ENCODE peak calls at places on chromosome 12, in six cellular contexts. H, P, C, W, J and X are unnamed samples. For H3K36me3, the result is how much of the 10 kb centered on the place peaks cover.

GRCh38 chr12:99253068-99253467 is 394.5 kb upstream of the GARIN6 start:
- DNase-seq in H (no peak), P (no peak), C (no peak), W (no peak), J (no peak), X (no peak)

GRCh38 chr12:65156366-65156831 is 13.0 kb upstream of the LEMD3 start:
- DNase-seq in H (no peak), P (no peak), C (peak), W (no peak), J (no peak), X (no peak)

GRCh38 chr12:54230555-54230954 is 41.8 kb upstream of the SMUG1 start:
- DNase-seq in H (no peak), P (no peak), C (no peak), W (no peak), J (no peak), X (no peak)

GRCh38 chr12:89552376-89552775 is 26.5 kb upstream of the POC1B start:
- DNase-seq in H (no peak), P (no peak), C (peak), W (no peak), J (no peak), X (no peak)

GRCh38 chr12:22350817-22351371 is 16.4 kb upstream of the ST8SIA1 start:
- DNase-seq in H (no peak), P (no peak), C (no peak), W (no peak), J (no peak), X (no peak)

GRCh38 chr12:114735011-114735410 is 51.0 kb upstream of the TBX3 start:
- DNase-seq in H (no peak), P (no peak), C (no peak), W (no peak), J (no peak), X (no peak)

GRCh38 chr12:93521225-93521854 is 51.1 kb upstream of the SOCS2 start:
- DNase-seq in H (no peak), P (peak), C (peak), W (no peak), J (no peak), X (no peak)

GRCh38 chr12:115979351-115979750 is 298.1 kb downstream of the MED13L start:
- DNase-seq in H (no peak), P (no peak), C (no peak), W (no peak), J (no peak), X (no peak)

GRCh38 chr12:128078311-128078851 is 188.6 kb upstream of the TMEM132C start:
- DNase-seq in H (no peak), P (peak), C (no peak), W (peak), J (no peak), X (no peak)

GRCh38 chr12:94070520-94070919 is 77.9 kb upstream of the PLXNC1 start:
- DNase-seq in H (no peak), P (no peak), C (no peak), W (no peak), J (no peak), X (no peak)

GRCh38 chr12:67410246-67410645 is 141.1 kb downstream of the CAND1 start:
- DNase-seq in H (no peak), P (no peak), C (no peak), W (no peak), J (no peak), X (no peak)

GRCh38 chr12:51505363-51505762 is 80.7 kb downstream of the SLC4A8 start:
- DNase-seq in H (no peak), P (no peak), C (peak), W (no peak), J (no peak), X (no peak)

GRCh38 chr12:130710733-130711080 is 5.4 kb downstream of the RIMBP2 start:
- DNase-seq in H (no peak), P (no peak), C (no peak), W (no peak), J (no peak), X (no peak)

GRCh38 chr12:2129076-2129475 is 76.3 kb downstream of the CACNA1C start:
- DNase-seq in H (no peak), P (no peak), C (peak), W (no peak), J (no peak), X (peak)

GRCh38 chr12:48816148-48816854 is 2.0 kb upstream of the CACNB3 start:
- DNase-seq in H (no peak), P (no peak), C (no peak), W (no peak), J (no peak), X (no peak)

GRCh38 chr12:132314035-132314434 is 15.4 kb downstream of the GALNT9 start:
- DNase-seq in H (no peak), P (no peak), C (no peak), W (no peak), J (no peak), X (no peak)

GRCh38 chr12:48767047-48767446 is 21.8 kb downstream of the ADCY6 start:
- DNase-seq in H (no peak), P (no peak), C (no peak), W (no peak), J (no peak), X (no peak)

GRCh38 chr12:25694072-25694471 is 141.0 kb upstream of the LMNTD1 start:
- DNase-seq in H (no peak), P (peak), C (peak), W (no peak), J (no peak), X (no peak)

GRCh38 chr12:13152281-13152680 is 44.2 kb upstream of the EMP1 start:
- DNase-seq in H (no peak), P (no peak), C (no peak), W (no peak), J (no peak), X (no peak)

GRCh38 chr12:119115296-119115905 is 63.3 kb upstream of the HSPB8 start:
- DNase-seq in H (no peak), P (peak), C (peak), W (no peak), J (no peak), X (no peak)

GRCh38 chr12:2057041-2057792 is 4.4 kb downstream of the CACNA1C start:
- DNase-seq in H (no peak), P (peak), C (peak), W (peak), J (no peak), X (no peak)

GRCh38 chr12:92363295-92364146 is 217.9 kb upstream of the BTG1 start:
- DNase-seq in H (no peak), P (peak), C (peak), W (no peak), J (peak), X (no peak)

GRCh38 chr12:75481774-75482173 is 1.2 kb downstream of the GLIPR1 start:
- DNase-seq in H (no peak), P (no peak), C (peak), W (no peak), J (no peak), X (no peak)

DNA sequence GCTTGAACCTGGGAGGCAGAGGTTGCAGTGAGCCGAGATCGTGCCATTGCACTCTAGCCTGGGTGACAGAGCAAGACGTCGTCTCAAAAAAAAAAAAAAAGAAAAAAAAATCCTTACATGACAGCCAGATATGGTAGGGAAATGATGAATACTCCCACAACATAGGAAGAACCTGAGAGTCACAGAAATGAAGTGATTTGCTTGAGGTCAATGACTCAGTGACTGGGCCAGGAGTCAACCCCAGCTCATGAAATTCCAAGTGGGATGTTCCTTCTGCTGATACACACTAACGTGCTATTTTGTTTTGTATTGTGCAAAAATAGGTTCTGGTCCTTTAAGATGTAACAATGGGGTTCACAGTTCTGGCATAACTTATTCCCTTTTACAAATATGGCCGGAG is 9.0 kb downstream of the RHOF start:
- DNase-seq in H (no peak), P (peak), C (peak), W (no peak), J (no peak), X (no peak)
- TF ChIP-seq POLR2A in H (no peak), P (no peak), C (no peak), W (no peak), J (no peak), X (no peak)

DNA sequence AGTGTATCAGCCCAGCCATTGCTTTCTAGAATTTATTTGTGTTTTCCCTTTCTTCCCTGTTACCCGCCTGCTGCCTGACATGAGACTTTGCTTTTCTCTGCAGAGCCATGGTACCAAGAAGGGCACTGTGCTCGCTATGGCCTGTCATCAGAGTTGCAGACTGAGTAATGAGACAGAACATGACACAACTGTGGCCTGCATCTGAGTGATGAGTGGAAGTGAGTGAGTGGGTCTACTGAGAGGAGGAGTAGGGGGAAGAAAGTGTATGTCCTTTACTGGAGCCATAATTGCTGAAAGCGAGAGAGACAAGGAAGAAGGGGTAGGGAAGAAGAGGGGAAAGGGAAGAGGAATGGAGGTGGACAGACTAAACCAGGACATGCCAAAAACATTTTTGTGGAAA is 2.8 kb downstream of the RILPL1 start:
- DNase-seq in H (no peak), P (no peak), C (no peak), W (no peak), J (no peak), X (no peak)
- H3K4me3 ChIP-seq in H (no peak), P (no peak), C (no peak), W (no peak), J (no peak), X (no peak)

DNA sequence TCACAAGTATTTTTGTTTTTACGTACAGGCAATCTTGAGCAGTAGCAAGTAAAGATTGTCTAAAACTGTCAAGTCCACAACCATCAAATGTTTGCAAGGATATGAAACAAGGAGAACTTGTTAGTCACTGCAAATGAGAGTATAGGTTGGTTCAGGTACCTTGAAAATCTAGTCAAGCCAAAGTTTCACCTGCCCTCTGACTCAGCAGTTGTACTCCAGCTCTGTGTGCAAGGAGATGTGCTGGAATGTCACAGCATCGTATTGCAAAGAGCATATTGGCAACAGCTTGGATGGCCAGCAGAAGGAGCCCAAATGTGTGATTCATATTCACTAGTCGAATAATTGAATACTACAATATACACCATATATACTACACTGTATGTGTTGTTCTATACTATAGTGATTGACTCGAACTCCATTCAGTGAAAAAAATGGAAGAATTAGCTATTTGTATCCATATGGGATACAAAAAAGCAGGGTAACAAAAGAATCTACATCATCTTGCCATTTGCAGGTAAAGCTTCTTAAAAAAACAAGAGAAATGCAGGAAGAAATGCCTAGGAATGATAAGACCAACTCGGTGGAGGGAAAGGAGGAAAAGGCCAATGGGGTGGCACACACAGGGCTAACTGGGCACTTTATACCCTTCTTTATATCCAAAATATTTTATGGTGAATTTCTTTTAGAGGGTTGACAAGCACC is 44.0 kb downstream of the EID3 start:
- DNase-seq in H (no peak), P (no peak), C (peak), W (no peak), J (no peak), X (no peak)
- H3K36me3 ChIP-seq in H (under half), P (half or more), C (half or more), W (under half), J (under half), X (half or more)

DNA sequence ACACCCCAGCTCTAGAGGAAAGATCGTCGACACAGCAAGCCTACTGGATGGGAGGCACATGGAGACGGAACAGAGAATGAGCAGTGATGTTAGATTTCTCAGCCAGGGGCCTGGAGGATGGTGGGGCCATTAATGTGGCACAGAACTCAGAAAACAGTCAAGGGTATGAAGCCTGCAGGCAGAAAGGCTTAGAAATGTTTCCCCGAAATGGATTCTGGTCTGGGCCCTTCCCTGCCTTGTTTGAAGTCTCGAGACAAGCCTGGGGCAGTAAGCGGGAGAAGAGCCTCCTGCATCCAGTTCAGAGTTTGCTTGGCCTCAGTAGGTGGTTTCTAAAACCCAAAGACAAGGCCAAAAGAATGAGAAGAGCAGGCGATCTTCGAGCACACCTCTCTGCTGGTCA is 158.4 kb downstream of the NTF3 start:
- DNase-seq in H (no peak), P (no peak), C (no peak), W (no peak), J (no peak), X (no peak)
- TF ChIP-seq POLR2A in H (no peak), P (no peak), C (no peak), W (no peak), J (no peak), X (no peak)

DNA sequence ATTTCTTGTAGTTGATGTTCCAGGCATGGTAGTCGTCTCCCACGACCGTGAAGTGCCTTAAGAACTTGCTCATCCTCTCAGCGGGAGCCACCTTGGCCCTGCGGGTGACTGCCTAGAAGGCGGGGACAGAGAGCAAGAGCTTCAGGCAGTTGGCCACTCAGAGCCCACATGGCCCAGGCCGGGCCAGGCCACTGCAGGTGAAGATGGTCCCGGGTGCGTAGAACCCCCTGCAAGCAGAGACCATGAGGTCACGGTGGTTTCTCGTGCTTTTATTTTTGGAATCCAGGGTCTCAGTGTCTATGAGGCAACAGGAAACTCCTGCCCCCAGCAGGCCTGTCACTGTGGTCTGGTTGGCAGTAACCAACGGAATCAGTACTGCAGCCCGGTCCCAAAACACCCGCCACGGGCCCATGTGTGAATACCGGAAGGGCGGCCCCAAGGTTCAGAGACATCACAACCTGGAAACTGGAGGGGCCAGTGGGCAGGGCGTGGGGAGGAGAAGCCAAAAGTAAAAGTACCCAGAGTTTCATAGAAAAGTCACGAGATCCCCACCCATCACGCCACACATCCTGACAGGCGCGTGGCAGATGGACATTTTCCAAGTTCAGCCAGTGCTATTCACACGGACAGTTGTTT is 27.5 kb downstream of the HVCN1 start:
- DNase-seq in H (no peak), P (peak), C (no peak), W (no peak), J (no peak), X (no peak)
- H3K4me3 ChIP-seq in H (no peak), P (no peak), C (no peak), W (no peak), J (no peak), X (no peak)

DNA sequence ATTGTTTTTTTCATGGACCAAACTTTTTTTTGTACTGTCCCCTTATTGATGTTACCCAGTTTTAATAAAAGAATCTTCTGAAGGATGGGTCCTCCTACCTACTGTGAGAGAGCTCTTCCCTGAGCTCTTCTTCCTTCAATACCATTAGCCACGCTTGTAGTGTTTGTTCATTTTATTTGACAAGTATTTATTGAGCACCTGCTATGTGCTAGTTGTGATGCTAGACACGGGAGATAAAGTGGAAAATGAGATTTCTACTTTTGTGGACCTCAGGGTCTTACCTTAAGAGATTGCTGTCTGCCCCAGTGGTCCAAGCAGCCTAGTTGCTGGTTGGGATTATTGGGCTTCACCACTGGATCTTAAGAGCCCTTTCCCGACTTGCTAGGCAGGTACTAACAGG is 3.2 kb upstream of the GPD1 start:
- DNase-seq in H (no peak), P (no peak), C (no peak), W (no peak), J (no peak), X (no peak)
- H3K36me3 ChIP-seq in H (under half), P (under half), C (under half), W (under half), J (under half), X (half or more)

DNA sequence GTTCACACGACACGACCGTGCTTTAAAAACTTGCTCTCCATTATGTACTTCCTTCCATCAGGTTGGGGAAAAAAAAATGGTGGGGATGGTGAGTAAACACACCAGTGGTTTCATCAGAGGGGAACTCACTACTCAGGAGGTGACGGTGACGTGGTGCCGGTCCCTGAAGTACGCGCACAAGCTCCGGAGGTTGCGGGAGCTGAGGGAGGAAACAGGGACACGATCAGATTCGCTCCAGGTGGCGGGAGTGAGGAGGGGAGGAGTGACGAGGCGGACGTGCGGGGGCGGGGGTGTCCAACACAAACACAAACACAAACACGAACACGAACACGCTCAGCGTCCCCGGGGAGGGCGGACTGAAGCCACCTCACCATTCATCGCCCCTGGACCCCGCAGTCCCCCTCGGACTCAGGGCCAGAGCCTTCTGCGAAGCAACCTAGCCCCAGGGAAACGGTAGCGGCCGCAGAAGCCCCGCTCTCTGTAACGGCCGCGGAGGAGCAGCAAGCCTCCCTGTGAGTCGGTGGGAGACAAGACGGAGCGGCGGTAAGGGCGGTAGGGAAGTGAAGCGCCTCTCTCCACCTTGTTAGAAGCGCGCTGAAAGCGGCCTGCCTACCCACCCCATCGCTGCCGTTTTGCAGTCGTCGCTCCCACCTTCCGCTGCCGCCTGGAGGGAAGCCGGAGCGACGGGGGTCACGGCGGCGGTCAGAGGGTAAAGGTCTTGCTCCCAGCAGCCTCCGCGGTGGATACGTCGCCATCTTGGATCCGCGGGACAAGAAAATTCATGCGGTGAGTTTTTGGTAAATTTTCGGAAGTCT is at the start of gene CNOT2:
- DNase-seq in H (peak), P (peak), C (peak), W (peak), J (peak), X (peak)
- TF ChIP-seq POLR2A in H (peak), P (peak), C (peak), W (peak), J (peak), X (no peak)

DNA sequence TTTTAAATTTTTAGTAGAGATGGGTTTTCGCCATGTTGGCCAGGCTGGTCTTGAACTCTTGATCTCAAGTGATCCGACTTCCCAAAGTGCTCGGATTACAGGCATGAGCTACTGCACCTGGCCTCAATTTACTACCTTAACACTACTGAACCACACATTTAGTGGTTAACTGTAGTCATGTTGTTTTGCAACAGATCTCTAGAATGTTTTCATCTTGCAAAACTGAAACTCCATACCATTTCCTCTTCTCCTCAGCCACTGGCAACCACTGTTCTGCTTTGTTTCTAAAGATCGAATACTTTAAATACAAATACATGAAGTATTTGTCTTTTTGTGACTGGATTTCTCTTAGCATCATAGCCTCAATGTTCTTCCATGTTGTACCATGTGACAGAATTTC is 15.4 kb upstream of the SMCO2 start:
- DNase-seq in H (no peak), P (no peak), C (no peak), W (no peak), J (no peak), X (no peak)
- H3K4me3 ChIP-seq in H (no peak), P (no peak), C (no peak), W (no peak), J (no peak), X (no peak)